ENCODE peak calls at places on chromosomes 5 and 9, in five cellular contexts. R is H1, I is neural progenitor cell, S is HCT116, D is GM23248. F is an unnamed sample.

GRCh38 chr9:106893088-106893487 is 30.1 kb downstream of the ZNF462 start:
- DNase-seq in R (no peak), I (no peak), D (peak), S (peak), F (peak)

GRCh38 chr5:127063236-127063913 is 9.9 kb downstream of the C5orf63 start:
- DNase-seq in I (no peak), D (no peak), R (no peak), S (no peak), F (no peak)

GRCh38 chr9:87888501-87888900 is 5.8 kb downstream of the SPATA31E1 start:
- DNase-seq in I (no peak), S (no peak), D (no peak), R (no peak), F (no peak)

GRCh38 chr5:139648205-139649081 is at the start of gene CXXC5:
- DNase-seq in D (peak), R (peak), S (no peak), I (peak), F (peak)

GRCh38 chr9:122115176-122116035 is 22.3 kb upstream of the TTLL11 start:
- DNase-seq in R (no peak), I (no peak), D (no peak), S (no peak), F (no peak)

GRCh38 chr9:38026021-38026809 is 42.8 kb downstream of the SHB start:
- DNase-seq in S (no peak), D (peak), R (no peak), I (no peak), F (peak)

GRCh38 chr5:43227655-43228054 is 35.6 kb downstream of the NIM1K start:
- DNase-seq in D (peak), I (peak), R (no peak), S (peak), F (peak)

GRCh38 chr9:133921866-133922265 is 70.3 kb downstream of the VAV2 start:
- DNase-seq in S (no peak), I (no peak), D (no peak), R (no peak), F (no peak)

GRCh38 chr9:83342731-83343130 is 195.5 kb downstream of the FRMD3 start:
- DNase-seq in R (no peak), S (no peak), D (peak), I (no peak), F (no peak)

GRCh38 chr5:158819095-158819494 is 280.6 kb downstream of the EBF1 start:
- DNase-seq in S (no peak), R (no peak), D (no peak), I (no peak), F (no peak)

GRCh38 chr5:88407341-88407740 is 138.7 kb upstream of the TMEM161B start:
- DNase-seq in I (no peak), S (no peak), D (no peak), R (no peak), F (no peak)

GRCh38 chr5:31783762-31784161 is 144.8 kb downstream of the PDZD2 start:
- DNase-seq in I (peak), R (no peak), S (no peak), D (no peak), F (no peak)

GRCh38 chr9:116058421-116058820 is 95.2 kb upstream of the PAPPA start:
- DNase-seq in D (no peak), R (no peak), S (no peak), I (no peak), F (no peak)

GRCh38 chr5:138492552-138493045 is 27.3 kb downstream of the EGR1 start:
- DNase-seq in D (no peak), I (no peak), R (no peak), S (no peak), F (no peak)

GRCh38 chr9:38644601-38645000 is 24.2 kb upstream of the ANKRD18A start:
- DNase-seq in R (no peak), D (no peak), S (no peak), I (no peak), F (no peak)

GRCh38 chr5:24693609-24694008 is 48.8 kb upstream of the CDH10 start:
- DNase-seq in S (no peak), I (no peak), R (no peak), D (no peak), F (no peak)

GRCh38 chr5:140828402-140828737 is 610 bp downstream of the PCDHA6 start:
- DNase-seq in I (no peak), S (no peak), D (no peak), R (peak), F (no peak)

GRCh38 chr9:114300846-114301797 is 21.8 kb upstream of the ORM1 start:
- DNase-seq in R (peak), S (no peak), D (no peak), I (no peak), F (no peak)

GRCh38 chr9:133075925-133076324 is 14.1 kb downstream of the CEL start:
- DNase-seq in S (no peak), R (no peak), I (no peak), D (peak), F (peak)

GRCh38 chr5:148805323-148806290 is 20.8 kb upstream of the ADRB2 start:
- DNase-seq in I (no peak), D (peak), S (no peak), R (no peak), F (peak)

GRCh38 chr5:142977363-142978051 is 207.3 kb downstream of the ARHGAP26 start:
- DNase-seq in I (no peak), D (peak), R (no peak), S (no peak), F (peak)
- H3K9ac ChIP-seq in I (no peak), D (no peak), R (no peak), S (peak), F (no peak)

DNA sequence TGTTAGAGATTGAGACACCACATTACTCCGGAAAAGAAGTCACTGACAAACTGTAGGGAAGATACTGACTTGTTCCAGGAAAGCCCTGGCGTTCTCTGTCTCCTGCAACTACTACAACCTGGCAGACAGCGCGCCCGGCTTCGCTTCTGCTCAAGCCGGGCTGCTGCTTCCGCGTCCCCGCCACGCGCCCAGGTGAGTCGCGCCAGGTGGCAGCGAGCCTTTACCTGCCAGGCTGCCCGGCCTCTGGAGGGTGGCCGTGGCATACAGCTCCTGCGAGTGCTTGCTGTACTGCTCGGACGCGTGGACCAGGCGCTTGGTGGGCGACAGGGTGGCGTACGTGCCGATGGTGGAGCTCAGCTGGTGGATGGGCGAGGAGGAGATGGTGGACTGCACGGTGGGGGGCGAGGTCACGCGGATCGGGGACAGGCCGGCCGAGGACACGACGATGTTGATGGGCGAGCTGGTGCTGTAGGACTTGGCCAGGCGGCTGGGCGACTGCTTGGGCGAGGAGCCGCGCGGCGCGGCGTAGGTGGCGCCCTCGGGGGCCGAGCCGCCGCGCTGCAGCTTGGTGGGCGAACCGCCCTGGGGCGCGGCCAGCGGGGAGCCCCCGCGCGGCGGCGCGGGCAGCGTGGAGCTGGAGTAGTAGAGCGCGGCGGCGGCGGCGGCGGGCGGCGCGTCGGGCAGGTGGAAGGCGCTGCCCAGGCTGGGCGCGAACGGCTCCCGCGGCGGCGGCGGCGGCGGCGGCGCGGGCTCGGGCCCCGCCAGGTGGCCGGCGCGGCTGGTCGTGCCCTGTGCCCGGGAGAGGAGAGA is 519.6 kb downstream of the CTNND2 start:
- DNase-seq in S (no peak), I (peak), R (peak), D (peak), F (no peak)
- TF ChIP-seq EZH2 in S (no peak), I (no peak), R (peak), D (no peak), F (peak)

DNA sequence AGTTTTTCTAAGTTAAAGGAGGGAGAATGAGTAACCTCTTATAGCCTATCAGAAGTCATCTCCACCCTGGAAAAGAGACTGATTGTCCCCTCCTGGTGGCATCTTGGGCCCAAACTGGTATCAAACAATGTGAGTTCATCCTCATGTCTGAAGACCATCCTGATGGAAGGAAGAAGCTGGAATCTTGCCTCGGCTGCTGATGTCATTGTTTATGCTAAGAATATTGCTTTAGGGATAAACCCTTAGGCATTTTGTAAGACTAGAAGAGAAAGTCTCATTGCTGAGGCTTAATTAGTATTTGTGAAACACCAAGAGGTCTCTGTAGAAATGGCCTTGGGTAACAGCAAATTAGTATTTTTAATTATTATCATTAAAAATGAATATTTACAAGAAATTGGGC is 65.7 kb upstream of the KCNN2 start:
- DNase-seq in I (no peak), R (no peak), D (no peak), S (no peak), F (no peak)
- H3K4me3 ChIP-seq in I (no peak), R (no peak), D (no peak), S (no peak), F (no peak)

DNA sequence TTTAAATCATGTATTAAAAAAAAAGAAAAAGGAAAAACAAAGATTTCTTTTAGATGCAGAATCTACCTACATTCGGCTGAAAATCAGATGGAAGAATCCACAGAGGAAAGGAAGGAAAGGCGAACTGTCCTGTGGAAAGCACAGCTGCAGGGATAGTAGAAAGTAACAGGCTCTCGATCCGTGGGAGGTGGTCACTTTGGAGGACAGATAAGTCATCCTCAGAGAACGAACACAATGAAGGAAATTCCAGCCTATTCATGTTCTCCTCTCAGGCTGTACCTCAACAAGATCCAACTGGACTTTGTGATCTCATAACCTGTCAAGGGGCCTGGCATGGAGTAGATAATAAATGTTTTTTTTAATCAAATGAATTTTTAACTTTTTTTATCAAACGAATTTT is 72.8 kb downstream of the NR6A1 start:
- DNase-seq in D (peak), R (no peak), S (no peak), I (peak), F (peak)
- H3K9ac ChIP-seq in D (peak), R (no peak), S (no peak), I (no peak), F (peak)

DNA sequence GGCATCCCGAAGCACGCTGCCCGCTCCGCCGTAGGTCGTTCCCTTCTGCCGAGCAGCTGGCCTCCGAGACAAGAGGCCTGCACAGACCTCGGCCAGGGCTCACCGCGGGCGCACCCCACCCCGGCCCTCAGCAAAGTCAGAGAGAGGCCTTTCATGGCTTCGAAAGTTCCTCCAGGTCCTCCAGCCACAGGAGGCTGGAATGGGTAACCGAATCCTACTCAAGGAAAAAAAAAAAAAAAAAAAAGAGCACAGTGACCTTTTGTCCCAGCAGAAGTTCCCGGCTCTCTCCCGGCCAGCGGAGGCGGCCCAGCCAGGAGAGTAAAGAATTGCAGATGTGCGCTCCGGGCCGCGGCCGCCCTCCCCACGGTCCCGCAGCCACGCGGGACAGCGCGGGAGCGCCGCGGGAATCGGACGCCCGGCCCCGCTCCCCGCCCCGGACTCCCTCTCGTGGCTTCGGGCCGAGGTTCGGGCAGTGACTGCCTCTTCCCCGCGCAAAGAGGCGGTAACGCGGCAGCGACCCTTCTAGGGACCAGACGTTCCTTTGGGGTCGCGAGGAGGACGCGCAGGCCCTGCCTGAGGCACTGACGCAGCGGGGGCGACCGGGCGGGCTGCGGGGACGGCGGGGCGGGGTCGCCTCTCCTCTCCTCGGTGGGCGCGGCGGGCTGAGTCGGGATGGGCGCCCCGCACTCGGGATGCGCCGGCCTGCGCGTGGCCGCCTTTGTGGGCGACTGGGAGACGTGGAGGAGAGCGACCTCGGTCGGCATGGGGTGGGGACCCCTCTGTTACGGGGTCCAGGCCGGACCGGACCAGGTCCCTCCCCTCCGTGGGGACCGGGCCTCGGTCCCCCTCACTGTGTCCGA is 790 bp downstream of the GFPT2 start:
- DNase-seq in S (no peak), D (peak), I (peak), R (peak), F (peak)
- TF ChIP-seq EZH2 in S (no peak), D (no peak), I (no peak), R (no peak), F (no peak)

DNA sequence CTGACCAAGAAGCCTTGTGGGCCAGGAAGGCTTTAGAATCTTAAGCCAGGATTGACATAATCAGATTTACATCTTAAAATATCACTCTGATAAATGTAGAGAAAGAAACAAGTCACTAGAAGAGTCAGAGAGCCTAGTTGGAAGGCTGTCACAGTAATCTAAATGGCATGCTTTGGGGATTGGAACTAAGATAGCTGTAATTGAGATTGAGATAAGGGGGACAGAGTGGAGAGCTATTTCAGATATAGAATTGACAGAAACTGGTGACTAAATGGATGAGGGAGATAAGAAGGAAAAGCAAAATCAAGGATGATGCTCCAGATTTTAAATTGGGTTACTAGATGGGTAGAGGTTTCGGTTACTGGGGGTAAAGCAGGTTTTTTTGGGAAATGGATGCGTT is 100.5 kb downstream of the XRCC4 start:
- DNase-seq in I (no peak), R (no peak), S (no peak), D (no peak), F (no peak)
- H3K4me3 ChIP-seq in I (no peak), R (no peak), S (no peak), D (no peak), F (no peak)

GRCh38 chr5:110376281-110376916 is 350.1 kb downstream of the TMEM232 start:
- DNase-seq in D (peak), R (no peak), S (no peak), I (peak), F (peak)

GRCh38 chr5:110377411-110378392 is 348.8 kb downstream of the TMEM232 start:
- DNase-seq in S (no peak), R (no peak), D (peak), I (peak), F (peak)
- H3K9ac ChIP-seq in S (no peak), R (no peak), D (peak), I (no peak), F (peak)

F was measured in astrocyte.